ENCODE peak calls at places on chromosomes 1 and 21, in nine cellular contexts. C is cardiac muscle cell, X is tibial artery, L is cardiac fibroblast, I is bronchial epithelial cell, R is GM20000, N is coronary artery, Q is epithelial cell of esophagus, J is A673. G is an unnamed sample.

GRCh38 chr1:79749607-79750006 is 743.1 kb upstream of the ADGRL4 start:
- DNase-seq in C (no peak), X (no peak), L (no peak), I (peak), R (no peak), N (no peak), Q (peak), J (no peak), G (no peak)

GRCh38 chr1:42957880-42958487 is 684 bp downstream of the SLC2A1 start:
- DNase-seq in C (peak), X (peak), L (peak), I (no peak), R (peak), N (no peak), Q (no peak), J (peak), G (no peak)

GRCh38 chr1:59994302-59995198 is 68.0 kb upstream of the CYP2J2 start:
- DNase-seq in C (no peak), X (peak), L (peak), I (no peak), R (no peak), N (no peak), Q (no peak), J (no peak), G (no peak)

GRCh38 chr1:228944991-228945390 is 209.7 kb downstream of the RHOU start:
- DNase-seq in C (no peak), X (no peak), L (peak), I (no peak), R (no peak), N (peak), Q (no peak), J (no peak), G (no peak)

GRCh38 chr1:94633051-94633450 is 91.5 kb upstream of the F3 start:
- DNase-seq in C (no peak), X (no peak), L (peak), I (no peak), R (no peak), N (no peak), Q (no peak), J (no peak), G (no peak)

GRCh38 chr1:44733365-44733764 is 2.4 kb upstream of the RNU5D-1 start:
- DNase-seq in C (no peak), X (peak), L (peak), I (peak), R (no peak), N (no peak), Q (peak), J (no peak), G (no peak)

GRCh38 chr21:25385912-25386474 is 221.3 kb downstream of the MRPL39 start:
- DNase-seq in C (peak), X (no peak), L (peak), I (peak), R (peak), N (no peak), Q (peak), J (peak), G (peak)

GRCh38 chr1:89954401-89954800 is 40.5 kb upstream of the ZNF326 start:
- DNase-seq in C (no peak), X (no peak), L (no peak), I (no peak), R (no peak), N (no peak), Q (peak), J (no peak), G (peak)

GRCh38 chr1:111904478-111905218 is 84.8 kb downstream of the KCND3 start:
- DNase-seq in C (peak), X (no peak), L (no peak), I (peak), R (no peak), N (no peak), Q (peak), J (peak), G (no peak)

GRCh38 chr1:206725053-206725963 is 40.6 kb downstream of the MAPKAPK2 start:
- DNase-seq in C (peak), X (no peak), L (peak), I (no peak), R (peak), N (peak), Q (peak), J (peak), G (peak)

GRCh38 chr1:3012511-3013291 is 8.6 kb upstream of the ACTRT2 start:
- DNase-seq in C (no peak), X (peak), L (no peak), I (no peak), R (peak), N (no peak), Q (no peak), J (peak), G (no peak)

GRCh38 chr1:151934048-151934493 is 24.8 kb upstream of the THEM4 start:
- DNase-seq in C (peak), X (no peak), L (peak), I (peak), R (peak), N (no peak), Q (peak), J (peak), G (peak)

GRCh38 chr1:20069932-20070331 is at the start of gene PLA2G5:
- DNase-seq in C (peak), X (peak), L (peak), I (no peak), R (no peak), N (peak), Q (no peak), J (no peak), G (no peak)

GRCh38 chr1:6348511-6349191 is 44.9 kb downstream of the ACOT7 start:
- DNase-seq in C (no peak), X (no peak), L (peak), I (peak), R (no peak), N (no peak), Q (peak), J (peak), G (peak)

GRCh38 chr1:19762175-19762779 is 37.4 kb downstream of the TMCO4 start:
- DNase-seq in C (peak), X (no peak), L (peak), I (no peak), R (peak), N (no peak), Q (peak), J (peak), G (no peak)

GRCh38 chr1:93659805-93660479 is 21.7 kb downstream of the BCAR3 start:
- DNase-seq in C (no peak), X (peak), L (no peak), I (no peak), R (no peak), N (no peak), Q (no peak), J (no peak), G (no peak)

GRCh38 chr1:157490337-157491165 is 61.8 kb downstream of the FCRL5 start:
- DNase-seq in C (peak), X (peak), L (peak), I (peak), R (peak), N (no peak), Q (peak), J (peak), G (no peak)

GRCh38 chr1:23864801-23865542 is 3.1 kb downstream of the FUCA1 start:
- DNase-seq in C (no peak), X (no peak), L (no peak), I (no peak), R (no peak), N (no peak), Q (no peak), J (no peak), G (no peak)

GRCh38 chr1:54280652-54281051 is 80.7 kb downstream of the MRPL37 start:
- DNase-seq in C (no peak), X (no peak), L (peak), I (no peak), R (no peak), N (no peak), Q (no peak), J (no peak), G (no peak)

GRCh38 chr1:226934483-226935237 is 5.4 kb upstream of the COQ8A start:
- DNase-seq in C (no peak), X (no peak), L (no peak), I (no peak), R (no peak), N (no peak), Q (no peak), J (no peak), G (no peak)

GRCh38 chr1:2340086-2340917 is 51.1 kb downstream of the MORN1 start:
- DNase-seq in C (no peak), X (no peak), L (no peak), I (no peak), R (no peak), N (no peak), Q (no peak), J (no peak), G (no peak)

GRCh38 chr1:235741294-235741693 is 91.7 kb upstream of the GNG4 start:
- DNase-seq in C (no peak), X (no peak), L (peak), I (peak), R (no peak), N (no peak), Q (peak), J (no peak), G (peak)

GRCh38 chr1:92583821-92584760 is 97.4 kb upstream of the GFI1 start:
- DNase-seq in C (no peak), X (no peak), L (peak), I (peak), R (peak), N (no peak), Q (peak), J (no peak), G (peak)

DNA sequence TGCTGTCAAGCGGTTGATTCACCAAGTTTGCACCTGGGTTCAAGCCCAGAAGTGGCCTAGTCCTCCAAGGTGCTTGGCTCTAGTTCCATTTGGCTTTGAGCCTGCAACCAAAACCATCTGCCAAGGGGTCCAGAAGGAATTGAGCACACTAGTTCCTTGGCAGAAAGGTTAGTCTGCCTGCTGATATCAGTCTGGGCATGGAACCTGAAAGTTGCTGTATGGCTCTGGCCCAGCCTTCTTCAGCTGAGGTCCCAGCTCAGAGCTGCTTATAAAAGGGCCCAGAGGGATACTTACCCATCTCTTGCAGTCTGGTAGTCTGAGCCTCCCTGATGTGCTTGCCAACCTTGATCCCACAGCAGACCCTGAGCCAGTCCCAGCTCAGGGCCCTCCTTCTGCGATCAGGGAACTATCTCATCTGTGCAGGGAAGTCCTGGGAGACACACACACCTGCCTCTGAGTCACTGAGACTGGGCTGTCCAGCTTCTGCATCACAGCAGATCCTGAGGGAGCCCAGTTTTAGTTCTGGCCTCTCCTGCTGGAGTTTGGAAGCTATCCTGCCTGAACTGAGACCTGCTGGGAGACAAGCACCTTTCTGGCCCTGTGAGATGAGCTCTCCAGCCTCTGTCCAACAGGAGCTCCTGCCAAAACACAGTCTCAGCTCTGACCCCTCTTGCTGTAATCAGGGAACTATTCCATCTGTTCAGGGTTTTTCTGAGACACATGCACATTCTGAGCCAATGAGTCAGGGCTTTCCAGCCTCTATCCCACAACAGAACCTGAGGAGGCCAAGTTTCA is 75.8 kb downstream of the CTH start:
- DNase-seq in C (no peak), X (no peak), L (peak), I (peak), R (no peak), N (peak), Q (peak), J (no peak), G (peak)
- TF ChIP-seq CTCF in C (no peak), X (no peak), L (no peak), I (no peak), R (no peak), N (no peak), Q (no peak), J (no peak), G (no peak)

DNA sequence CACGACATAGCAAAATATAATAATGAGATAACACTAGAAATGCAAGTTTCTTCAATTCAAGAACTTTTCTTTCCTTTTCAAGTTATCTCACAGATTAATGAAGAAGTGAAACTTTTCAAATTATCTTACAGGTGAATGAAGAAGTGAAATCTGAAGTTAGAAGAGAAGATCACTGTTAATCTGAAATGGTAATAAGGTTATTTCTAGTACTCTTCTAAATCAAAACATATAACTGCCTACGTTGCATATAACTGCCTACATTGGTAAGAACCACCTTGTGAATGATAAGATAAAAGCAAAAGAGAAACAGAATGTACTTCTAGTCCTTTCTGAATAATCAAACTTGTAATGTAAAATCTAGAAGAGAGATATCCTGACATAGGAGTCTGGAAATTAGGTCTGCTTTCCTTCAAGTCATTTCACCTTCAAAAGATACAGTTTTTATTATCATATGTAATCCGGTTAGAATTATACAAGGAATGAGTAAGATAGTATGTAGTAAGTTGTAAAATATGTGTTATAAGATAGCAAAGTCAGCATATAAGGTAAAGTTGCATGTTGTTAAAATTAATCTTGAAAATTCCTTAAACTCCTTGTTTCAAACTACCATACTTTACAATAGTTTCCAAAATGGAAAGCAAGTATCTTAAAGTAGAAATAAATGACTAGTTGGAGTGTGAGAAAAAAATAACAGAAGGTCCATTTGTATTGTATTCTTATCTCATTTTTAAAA is 522.4 kb upstream of the ZRANB2 start:
- DNase-seq in C (no peak), X (no peak), L (no peak), I (no peak), R (no peak), N (no peak), Q (no peak), J (no peak), G (no peak)
- TF ChIP-seq CTCF in C (no peak), X (no peak), L (no peak), I (no peak), R (no peak), N (no peak), Q (no peak), J (no peak), G (no peak)

GRCh38 chr1:231335663-231336602 is 1.7 kb downstream of the EXOC8 start:
- DNase-seq in C (no peak), X (no peak), L (no peak), I (no peak), R (no peak), N (no peak), Q (peak), J (no peak), G (no peak)

GRCh38 chr1:231334952-231335351 is 2.7 kb downstream of the EXOC8 start:
- DNase-seq in C (no peak), X (no peak), L (no peak), I (no peak), R (no peak), N (no peak), Q (no peak), J (no peak), G (no peak)

GRCh38 chr1:231337043-231337471 is 595 bp downstream of the EXOC8 start:
- DNase-seq in C (no peak), X (no peak), L (no peak), I (no peak), R (no peak), N (no peak), Q (peak), J (no peak), G (no peak)

GRCh38 chr1:231338270-231339128 is at the start of gene SPRTN:
- DNase-seq in C (peak), X (no peak), L (peak), I (no peak), R (peak), N (peak), Q (no peak), J (peak), G (no peak)

DNA sequence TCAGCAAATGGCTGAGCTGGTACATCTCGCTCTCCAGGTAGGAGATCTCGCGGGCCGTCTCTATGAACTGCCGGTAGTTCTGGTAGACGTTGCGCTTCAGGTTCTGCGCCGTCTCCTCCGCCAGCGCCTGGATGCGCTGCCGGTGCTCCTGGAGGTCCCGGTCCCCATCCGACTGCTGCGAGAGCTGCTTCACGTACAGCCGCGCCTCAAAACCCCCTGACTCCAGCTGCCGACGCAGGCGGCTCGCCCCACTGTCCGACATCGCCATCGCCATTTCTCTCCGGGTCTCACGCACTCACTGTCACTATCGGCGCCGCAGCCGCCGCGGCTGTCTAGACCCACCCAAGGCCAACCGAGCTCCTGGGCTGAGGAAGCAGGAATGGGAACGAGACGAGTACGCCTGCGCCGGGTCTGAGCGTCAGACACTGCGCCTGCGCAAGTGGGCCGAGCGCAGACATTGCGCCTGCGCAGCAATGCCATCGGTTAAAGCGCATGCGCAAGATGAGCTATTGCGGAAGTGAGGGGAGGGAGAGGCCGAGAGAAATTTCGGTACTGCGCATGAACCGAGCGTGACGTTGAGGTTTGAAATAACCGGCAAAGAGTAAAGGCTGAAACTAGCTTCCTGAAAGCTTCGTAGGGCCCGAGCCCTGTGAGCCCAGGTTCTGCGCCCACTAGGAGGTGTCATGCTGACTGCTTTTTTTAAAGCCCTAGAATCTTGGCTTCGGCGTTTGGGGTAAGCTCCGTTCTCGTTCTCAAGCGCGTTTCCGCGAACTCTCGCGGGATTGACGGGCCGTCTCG is at the start of gene EXOC8:
- DNase-seq in C (peak), X (peak), L (peak), I (peak), R (peak), N (peak), Q (peak), J (peak), G (peak)
- TF ChIP-seq CTCF in C (peak), X (no peak), L (no peak), I (peak), R (no peak), N (no peak), Q (no peak), J (no peak), G (no peak)

GRCh38 chr1:201706109-201706508 is 122.8 kb upstream of the IPO9 start:
- DNase-seq in C (no peak), X (no peak), L (no peak), I (no peak), R (no peak), N (no peak), Q (no peak), J (no peak), G (no peak)

GRCh38 chr1:201703646-201704438 is 125.1 kb upstream of the IPO9 start:
- DNase-seq in C (peak), X (peak), L (peak), I (peak), R (peak), N (no peak), Q (peak), J (peak), G (peak)

GRCh38 chr1:201705389-201705788 is 123.6 kb upstream of the IPO9 start:
- DNase-seq in C (no peak), X (no peak), L (no peak), I (no peak), R (no peak), N (no peak), Q (no peak), J (no peak), G (no peak)

GRCh38 chr1:201702936-201703335 is 126.0 kb upstream of the IPO9 start:
- DNase-seq in C (peak), X (no peak), L (peak), I (no peak), R (no peak), N (no peak), Q (no peak), J (no peak), G (no peak)

DNA sequence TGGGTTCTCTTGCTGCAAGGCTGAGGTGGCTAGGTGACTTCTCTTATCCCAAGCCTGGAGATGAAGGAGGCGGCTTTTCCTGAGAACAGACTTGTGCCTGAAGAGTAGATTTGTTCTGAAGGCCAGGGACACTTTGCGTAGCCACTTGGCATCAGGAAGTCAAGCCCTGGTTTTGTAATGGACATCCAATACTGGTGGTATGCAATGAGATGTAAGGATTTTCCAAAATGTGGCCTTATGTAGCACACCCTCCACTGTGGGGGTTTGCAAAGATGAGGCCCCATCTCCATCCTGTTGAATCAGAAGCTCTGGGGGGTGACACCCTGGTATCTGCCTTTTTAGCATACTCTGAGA is 124.5 kb upstream of the IPO9 start:
- DNase-seq in C (no peak), X (no peak), L (no peak), I (no peak), R (no peak), N (no peak), Q (no peak), J (no peak), G (no peak)
- TF ChIP-seq CTCF in C (no peak), X (no peak), L (no peak), I (no peak), R (no peak), N (no peak), Q (no peak), J (no peak), G (peak)

DNA sequence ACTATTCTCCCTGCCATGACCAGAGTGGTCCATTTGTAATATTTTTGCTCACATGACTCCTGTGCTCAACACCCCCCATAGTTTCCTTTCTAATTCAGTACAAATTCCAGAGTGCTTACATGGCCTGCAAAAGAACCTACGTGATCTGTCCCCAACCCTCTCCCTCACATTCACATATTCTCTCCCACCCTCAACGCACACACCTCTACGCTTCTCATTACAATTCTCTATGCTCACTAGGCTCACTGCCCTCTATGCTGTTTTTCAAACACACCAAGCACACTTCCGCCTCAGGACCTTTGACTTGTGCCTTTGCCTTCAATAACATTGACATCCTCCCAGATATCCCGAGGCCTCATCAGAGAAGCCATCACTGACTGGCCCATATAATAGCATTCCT is 23.8 kb upstream of the FBXO28 start:
- DNase-seq in C (no peak), X (no peak), L (no peak), I (no peak), R (no peak), N (no peak), Q (no peak), J (no peak), G (no peak)
- TF ChIP-seq CTCF in C (no peak), X (no peak), L (no peak), I (no peak), R (no peak), N (no peak), Q (no peak), J (no peak), G (no peak)

G was measured in PC-9.